ENCODE peak calls at places on chromosomes 6 and 20, in ten cellular contexts. O is mesendoderm; R is HFF-Myc; C is progenitor cell of endocrine pancreas; H is type B pancreatic cell; T is uterus; Z is cardiac muscle cell; W is NCI-H1417; N is stimulated activated CD4-positive, alpha-beta T cell treated with anti-CD3 and anti-CD28 coated beads, Interleukin-1b, Interleukin-23, amount 100 ng/mL, for 4 hours; I is CD4-positive, CD25-positive, alpha-beta regulatory T cell. P is an unnamed sample.

GRCh38 chr20:20606046-20606445 is 106.4 kb downstream of the RALGAPA2 start:
- DNase-seq in O (no peak), R (no peak), C (no peak), H (no peak), T (no peak), Z (peak), W (no peak), N (no peak), I (no peak), P (no peak)

GRCh38 chr6:163356324-163356723 is 58.2 kb upstream of the QKI start:
- DNase-seq in O (no peak), R (peak), C (no peak), H (no peak), T (no peak), Z (peak), W (no peak), N (no peak), I (no peak), P (no peak)

GRCh38 chr6:76771076-76771634 is 692.1 kb downstream of the HTR1B start:
- DNase-seq in O (no peak), R (no peak), C (no peak), H (no peak), T (no peak), Z (peak), W (peak), N (no peak), I (no peak), P (no peak)

GRCh38 chr20:39939241-39939865 is 749.7 kb downstream of the MAFB start:
- DNase-seq in O (no peak), R (no peak), C (no peak), H (no peak), T (no peak), Z (no peak), W (no peak), N (no peak), I (no peak), P (no peak)

GRCh38 chr6:27541212-27541931 is 68.5 kb upstream of the ZNF184 start:
- DNase-seq in O (peak), R (no peak), C (no peak), H (no peak), T (no peak), Z (no peak), W (peak), N (no peak), I (no peak), P (no peak)

GRCh38 chr20:16530201-16530681 is 43.0 kb downstream of the KIF16B start:
- DNase-seq in O (peak), R (no peak), C (no peak), H (no peak), T (no peak), Z (no peak), W (no peak), N (no peak), I (no peak), P (no peak)

GRCh38 chr6:156718647-156719394 is 58.4 kb upstream of the ARID1B start:
- DNase-seq in O (peak), R (no peak), C (no peak), H (no peak), T (peak), Z (peak), W (no peak), N (no peak), I (no peak), P (no peak)

GRCh38 chr6:35491558-35492541 is 5.0 kb downstream of the TEAD3 start:
- DNase-seq in O (no peak), R (no peak), C (no peak), H (no peak), T (no peak), Z (no peak), W (no peak), N (no peak), I (no peak), P (no peak)

GRCh38 chr20:34579936-34580587 is 21.5 kb downstream of the MAP1LC3A start:
- DNase-seq in O (no peak), R (no peak), C (no peak), H (no peak), T (no peak), Z (no peak), W (peak), N (no peak), I (no peak), P (no peak)

GRCh38 chr6:63663147-63663877 is 27.7 kb downstream of the PHF3 start:
- DNase-seq in O (no peak), R (no peak), C (no peak), H (no peak), T (no peak), Z (peak), W (no peak), N (no peak), I (no peak), P (no peak)

GRCh38 chr20:10637062-10637559 is 36.7 kb downstream of the JAG1 start:
- DNase-seq in O (no peak), R (no peak), C (no peak), H (no peak), T (no peak), Z (peak), W (no peak), N (no peak), I (no peak), P (no peak)

GRCh38 chr6:42644211-42644610 is 78.2 kb downstream of the PRPH2 start:
- DNase-seq in O (no peak), R (no peak), C (no peak), H (no peak), T (no peak), Z (no peak), W (no peak), N (no peak), I (no peak), P (no peak)

GRCh38 chr6:108020438-108021116 is 54.0 kb downstream of the OSTM1 start:
- DNase-seq in O (no peak), R (no peak), C (no peak), H (no peak), T (no peak), Z (no peak), W (no peak), N (no peak), I (no peak), P (no peak)

GRCh38 chr6:30147096-30147495 is 11.2 kb downstream of the TRIM40 start:
- DNase-seq in O (no peak), R (no peak), C (no peak), H (no peak), T (no peak), Z (no peak), W (no peak), N (no peak), I (no peak), P (no peak)

GRCh38 chr20:45959126-45959525 is 12.9 kb downstream of the ZNF335 start:
- DNase-seq in O (no peak), R (no peak), C (no peak), H (no peak), T (no peak), Z (no peak), W (no peak), N (no peak), I (no peak), P (no peak)

GRCh38 chr6:44074383-44075136 is 52.7 kb downstream of the MRPL14 start:
- DNase-seq in O (peak), R (no peak), C (peak), H (no peak), T (peak), Z (peak), W (no peak), N (peak), I (peak), P (no peak)

GRCh38 chr6:24274441-24275083 is 83.3 kb downstream of the DCDC2 start:
- DNase-seq in O (peak), R (no peak), C (no peak), H (no peak), T (no peak), Z (peak), W (peak), N (no peak), I (no peak), P (no peak)

GRCh38 chr6:121531658-121532167 is 96.3 kb downstream of the GJA1 start:
- DNase-seq in O (peak), R (no peak), C (no peak), H (no peak), T (no peak), Z (no peak), W (peak), N (no peak), I (no peak), P (no peak)

GRCh38 chr6:7559651-7560385 is 18.3 kb downstream of the DSP start:
- DNase-seq in O (no peak), R (no peak), C (no peak), H (no peak), T (no peak), Z (peak), W (no peak), N (no peak), I (no peak), P (no peak)

GRCh38 chr6:106787327-106788196 is 158.2 kb downstream of the QRSL1 start:
- DNase-seq in O (no peak), R (no peak), C (no peak), H (no peak), T (no peak), Z (no peak), W (no peak), N (no peak), I (no peak), P (no peak)